ENCODE peak calls at places on chromosomes 12 and 14, in six cellular contexts. T, N, Q, C, O and U are unnamed samples.

GRCh38 chr14:31205681-31206535 is 1.7 kb downstream of the HECTD1 start:
- DNase-seq in C (no peak), Q (peak; percentile 84), T (no peak), O (peak; percentile 60), N (no peak), U (no peak)

GRCh38 chr12:106138279-106138645 is 492 bp downstream of the NUAK1 start:
- DNase-seq in C (no peak), O (no peak), T (no peak), N (no peak), Q (peak; percentile 52), U (no peak)

GRCh38 chr12:90305379-90305778 is 596.7 kb upstream of the ATP2B1 start:
- DNase-seq in O (no peak), T (no peak), Q (no peak), N (no peak), C (no peak), U (no peak)

GRCh38 chr12:116695464-116695725 is 42.5 kb downstream of the SPRING1 start:
- DNase-seq in O (no peak), Q (no peak), T (no peak), C (no peak), N (no peak), U (no peak)

GRCh38 chr14:95037273-95037672 is 120.1 kb downstream of the DICER1 start:
- DNase-seq in T (no peak), C (no peak), N (no peak), O (no peak), Q (no peak), U (no peak)

GRCh38 chr14:37641117-37641516 is 45.7 kb downstream of the TTC6 start:
- DNase-seq in C (no peak), Q (no peak), T (no peak), O (no peak), N (no peak), U (no peak)

GRCh38 chr12:49984476-49984890 is 11.7 kb downstream of the AQP6 start:
- DNase-seq in N (no peak), T (no peak), C (no peak), O (no peak), Q (no peak), U (no peak)

GRCh38 chr12:47686645-47687240 is 19.1 kb downstream of the RPAP3 start:
- DNase-seq in T (peak; percentile 32), N (no peak), Q (peak; percentile 81), O (no peak), C (peak; percentile 49), U (no peak)

GRCh38 chr12:30975581-30975980 is 49.0 kb downstream of the TSPAN11 start:
- DNase-seq in N (no peak), O (no peak), Q (no peak), T (no peak), C (no peak), U (no peak)

GRCh38 chr12:19894049-19894448 is 454.8 kb downstream of the AEBP2 start:
- DNase-seq in O (no peak), C (no peak), T (no peak), Q (peak; percentile 69), N (no peak), U (no peak)

GRCh38 chr14:30620178-30620577 is 1.9 kb upstream of the SCFD1 start:
- DNase-seq in C (no peak), T (no peak), Q (peak; percentile 49), N (no peak), O (peak; percentile 73), U (no peak)

GRCh38 chr14:103735439-103735814 is 19.8 kb downstream of the ZFYVE21 start:
- DNase-seq in O (no peak), Q (no peak), T (no peak), N (no peak), C (no peak), U (no peak)

GRCh38 chr14:73997944-73998451 is 21.1 kb downstream of the ENTPD5 start:
- DNase-seq in N (no peak), C (no peak), Q (no peak), O (no peak), T (no peak), U (no peak)

GRCh38 chr14:92600318-92601053 is 86.9 kb downstream of the RIN3 start:
- DNase-seq in Q (peak; percentile 70), C (no peak), N (no peak), T (no peak), O (peak; percentile 70), U (no peak)

GRCh38 chr12:26451763-26452162 is 256.4 kb downstream of the SSPN start:
- DNase-seq in C (no peak), O (no peak), N (no peak), T (no peak), Q (no peak), U (no peak)

GRCh38 chr12:115756271-115756670 is 521.2 kb downstream of the MED13L start:
- DNase-seq in Q (peak; percentile 65), O (no peak), C (no peak), N (no peak), T (no peak), U (no peak)

GRCh38 chr12:106634206-106634605 is 51.4 kb downstream of the RFX4 start:
- DNase-seq in C (no peak), Q (no peak), O (no peak), N (no peak), T (no peak), U (no peak)

GRCh38 chr12:25459541-25459951 is 93.5 kb downstream of the LMNTD1 start:
- DNase-seq in Q (no peak), T (no peak), O (no peak), C (no peak), N (no peak), U (no peak)

GRCh38 chr12:6532051-6532926 is 2.0 kb upstream of the GAPDH start:
- DNase-seq in C (peak; percentile 81), O (peak; percentile 93), N (no peak), Q (peak; percentile 97), T (peak; percentile 43), U (no peak)